ENCODE peak calls at places on chromosome 7, in four cellular contexts. One of them, this sample, is unnamed. For H3K27me3, the result is how much of the 10 kb centered on the place peaks cover.

GRCh38 chr7:105502173-105502572 is 19.9 kb downstream of the PUS7 start:
- ATAC-seq in GM12878: no peak
- ATAC-seq in upper lobe of left lung: no peak
- ATAC-seq in Panc1: no peak
- ATAC-seq in this sample: no peak

GRCh38 chr7:104962781-104963180 is 51.2 kb upstream of the KMT2E start:
- ATAC-seq in GM12878: peak
- ATAC-seq in upper lobe of left lung: no peak
- ATAC-seq in Panc1: no peak
- ATAC-seq in this sample: no peak

GRCh38 chr7:209846-210245 is 17.5 kb downstream of the FAM20C start:
- ATAC-seq in GM12878: no peak
- ATAC-seq in upper lobe of left lung: peak
- ATAC-seq in Panc1: no peak
- ATAC-seq in this sample: no peak

GRCh38 chr7:27185013-27185707 is at the start of gene HOXA11:
- ATAC-seq in GM12878: no peak
- ATAC-seq in upper lobe of left lung: no peak
- ATAC-seq in Panc1: no peak
- ATAC-seq in this sample: no peak

GRCh38 chr7:44104880-44105771 is 981 bp downstream of the AEBP1 start:
- ATAC-seq in GM12878: peak
- ATAC-seq in upper lobe of left lung: no peak
- ATAC-seq in Panc1: peak
- ATAC-seq in this sample: peak

GRCh38 chr7:104271948-104272347 is 56.5 kb upstream of the LHFPL3 start:
- ATAC-seq in GM12878: no peak
- ATAC-seq in upper lobe of left lung: no peak
- ATAC-seq in Panc1: no peak
- ATAC-seq in this sample: no peak

GRCh38 chr7:75866129-75866496 is 12.7 kb upstream of the RHBDD2 start:
- ATAC-seq in GM12878: peak
- ATAC-seq in upper lobe of left lung: no peak
- ATAC-seq in Panc1: peak
- ATAC-seq in this sample: peak

GRCh38 chr7:2307690-2308107 is 6.5 kb downstream of the SNX8 start:
- ATAC-seq in GM12878: peak
- ATAC-seq in upper lobe of left lung: no peak
- ATAC-seq in Panc1: no peak
- ATAC-seq in this sample: no peak

GRCh38 chr7:46603780-46604725 is 683.0 kb upstream of the IGFBP3 start:
- ATAC-seq in GM12878: no peak
- ATAC-seq in upper lobe of left lung: peak
- ATAC-seq in Panc1: no peak
- ATAC-seq in this sample: peak

GRCh38 chr7:106152313-106152665 is 40.2 kb upstream of the SYPL1 start:
- ATAC-seq in GM12878: no peak
- ATAC-seq in upper lobe of left lung: no peak
- ATAC-seq in Panc1: no peak
- ATAC-seq in this sample: no peak

GRCh38 chr7:55397617-55398016 is 32.5 kb downstream of the LANCL2 start:
- ATAC-seq in GM12878: no peak
- ATAC-seq in upper lobe of left lung: no peak
- ATAC-seq in Panc1: no peak
- ATAC-seq in this sample: no peak

GRCh38 chr7:94439893-94440381 is 45.2 kb downstream of the COL1A2 start:
- ATAC-seq in GM12878: no peak
- ATAC-seq in upper lobe of left lung: no peak
- ATAC-seq in Panc1: no peak
- ATAC-seq in this sample: no peak

GRCh38 chr7:8114175-8114574 is 145.6 kb downstream of the GLCCI1 start:
- ATAC-seq in GM12878: peak
- ATAC-seq in upper lobe of left lung: no peak
- ATAC-seq in Panc1: no peak
- ATAC-seq in this sample: no peak
- TF ChIP-seq POLR2AphosphoS5 in GM12878: no peak
- TF ChIP-seq POLR2AphosphoS5 in upper lobe of left lung: no peak
- TF ChIP-seq POLR2AphosphoS5 in Panc1: no peak
- TF ChIP-seq POLR2AphosphoS5 in this sample: no peak

GRCh38 chr7:155437836-155438235 is 20.1 kb upstream of the EN2 start:
- ATAC-seq in GM12878: no peak
- ATAC-seq in upper lobe of left lung: no peak
- ATAC-seq in Panc1: no peak
- ATAC-seq in this sample: peak
- H3K27me3 ChIP-seq in GM12878: under half
- H3K27me3 ChIP-seq in upper lobe of left lung: under half
- H3K27me3 ChIP-seq in Panc1: under half
- H3K27me3 ChIP-seq in this sample: half or more

DNA sequence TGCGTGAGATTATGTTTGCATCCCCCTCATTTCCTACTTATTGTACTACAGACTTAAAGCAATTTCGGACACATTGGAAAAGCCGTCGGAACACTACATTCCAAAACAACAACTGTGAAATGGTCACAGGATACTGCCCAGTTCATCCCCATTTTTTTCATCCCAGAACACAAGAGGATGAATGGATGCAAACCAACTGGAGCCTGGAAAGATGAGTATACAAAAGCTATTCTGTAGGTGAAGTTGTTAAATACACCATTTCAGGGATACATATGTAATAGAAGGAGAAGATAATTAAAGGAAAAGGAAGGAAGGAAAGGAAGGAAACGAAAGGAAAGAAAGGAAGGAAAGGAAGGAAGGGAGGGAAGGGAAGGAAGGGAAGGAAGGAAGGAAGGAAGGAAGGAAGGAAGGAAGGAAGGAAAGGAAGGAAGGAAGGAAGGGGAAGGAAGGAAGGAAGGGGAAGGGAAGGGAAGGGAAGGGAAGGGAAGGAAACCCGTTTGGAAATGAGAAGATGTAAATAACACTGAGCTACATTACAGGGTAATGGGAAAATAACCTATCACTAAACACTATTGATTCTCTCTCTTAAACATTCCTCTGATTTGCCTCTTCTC is 48.6 kb upstream of the C7orf33 start:
- ATAC-seq in GM12878: no peak
- ATAC-seq in upper lobe of left lung: no peak
- ATAC-seq in Panc1: no peak
- ATAC-seq in this sample: no peak
- TF ChIP-seq POLR2AphosphoS5 in GM12878: no peak
- TF ChIP-seq POLR2AphosphoS5 in upper lobe of left lung: no peak
- TF ChIP-seq POLR2AphosphoS5 in Panc1: no peak
- TF ChIP-seq POLR2AphosphoS5 in this sample: no peak

GRCh38 chr7:38978474-38978873 is 765 bp downstream of the POU6F2 start:
- ATAC-seq in GM12878: no peak
- ATAC-seq in upper lobe of left lung: no peak
- ATAC-seq in Panc1: no peak
- ATAC-seq in this sample: no peak

GRCh38 chr7:38973760-38974159 is 3.9 kb upstream of the POU6F2 start:
- ATAC-seq in GM12878: no peak
- ATAC-seq in upper lobe of left lung: no peak
- ATAC-seq in Panc1: no peak
- ATAC-seq in this sample: no peak

GRCh38 chr7:38977658-38978057 is at the start of gene POU6F2:
- ATAC-seq in GM12878: no peak
- ATAC-seq in upper lobe of left lung: no peak
- ATAC-seq in Panc1: no peak
- ATAC-seq in this sample: no peak

DNA sequence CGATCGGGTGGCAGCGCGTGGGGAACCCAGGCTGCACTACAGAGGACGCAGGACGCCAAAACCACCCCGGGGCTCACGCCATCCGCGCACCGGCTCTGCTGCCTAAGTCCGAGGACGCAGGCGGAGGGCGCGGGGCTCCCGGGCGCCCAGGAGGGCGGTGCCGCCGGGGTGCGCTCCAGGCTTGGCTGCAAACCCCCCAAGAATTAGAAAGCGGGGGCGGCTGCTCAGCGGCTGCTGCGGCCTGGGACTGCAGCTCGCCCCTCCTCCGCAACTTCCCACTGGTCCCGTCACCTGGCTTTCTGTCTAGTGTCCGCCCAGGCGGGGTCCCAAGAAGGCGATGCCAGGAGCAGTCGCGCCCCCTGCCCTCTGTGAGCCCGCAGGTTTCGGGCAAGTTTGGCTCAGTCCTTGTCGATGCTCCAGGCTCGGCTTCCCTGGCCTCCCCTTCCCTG is 1.7 kb upstream of the POU6F2 start:
- ATAC-seq in GM12878: no peak
- ATAC-seq in upper lobe of left lung: peak
- ATAC-seq in Panc1: no peak
- ATAC-seq in this sample: no peak
- H3K27me3 ChIP-seq in GM12878: under half
- H3K27me3 ChIP-seq in upper lobe of left lung: under half
- H3K27me3 ChIP-seq in Panc1: under half
- H3K27me3 ChIP-seq in this sample: under half

DNA sequence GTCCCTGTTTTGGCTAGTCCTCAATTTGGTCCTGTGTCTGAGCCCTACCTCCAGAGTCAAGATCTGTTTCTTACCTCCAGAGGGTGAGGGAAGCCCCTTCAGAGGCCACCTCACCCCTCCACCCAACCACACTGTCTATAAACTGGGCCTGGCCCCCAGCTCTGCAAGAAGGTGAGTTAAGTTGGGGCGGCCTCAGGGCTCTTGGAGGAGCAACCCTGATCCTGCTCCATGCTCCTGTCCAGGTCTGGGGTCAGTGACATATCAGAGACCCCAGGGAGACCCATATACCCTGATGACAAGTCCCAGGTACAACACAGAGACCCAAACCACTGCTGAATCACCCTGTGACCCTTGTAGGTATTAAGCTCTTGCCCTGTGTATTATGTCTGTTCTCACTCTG is 69.5 kb downstream of the MYL10 start:
- ATAC-seq in GM12878: no peak
- ATAC-seq in upper lobe of left lung: no peak
- ATAC-seq in Panc1: no peak
- ATAC-seq in this sample: no peak
- TF ChIP-seq POLR2AphosphoS5 in GM12878: no peak
- TF ChIP-seq POLR2AphosphoS5 in upper lobe of left lung: no peak
- TF ChIP-seq POLR2AphosphoS5 in Panc1: no peak
- TF ChIP-seq POLR2AphosphoS5 in this sample: no peak

GRCh38 chr7:128163473-128163872 is 77.6 kb upstream of the LEP start:
- ATAC-seq in GM12878: no peak
- ATAC-seq in upper lobe of left lung: no peak
- ATAC-seq in Panc1: no peak
- ATAC-seq in this sample: no peak
- H3K27me3 ChIP-seq in GM12878: under half
- H3K27me3 ChIP-seq in upper lobe of left lung: under half
- H3K27me3 ChIP-seq in Panc1: under half
- H3K27me3 ChIP-seq in this sample: half or more

GRCh38 chr7:92723978-92724377 is 112.4 kb downstream of the CDK6 start:
- ATAC-seq in GM12878: no peak
- ATAC-seq in upper lobe of left lung: no peak
- ATAC-seq in Panc1: no peak
- ATAC-seq in this sample: peak
- TF ChIP-seq POLR2AphosphoS5 in GM12878: no peak
- TF ChIP-seq POLR2AphosphoS5 in upper lobe of left lung: no peak
- TF ChIP-seq POLR2AphosphoS5 in Panc1: no peak
- TF ChIP-seq POLR2AphosphoS5 in this sample: no peak

DNA sequence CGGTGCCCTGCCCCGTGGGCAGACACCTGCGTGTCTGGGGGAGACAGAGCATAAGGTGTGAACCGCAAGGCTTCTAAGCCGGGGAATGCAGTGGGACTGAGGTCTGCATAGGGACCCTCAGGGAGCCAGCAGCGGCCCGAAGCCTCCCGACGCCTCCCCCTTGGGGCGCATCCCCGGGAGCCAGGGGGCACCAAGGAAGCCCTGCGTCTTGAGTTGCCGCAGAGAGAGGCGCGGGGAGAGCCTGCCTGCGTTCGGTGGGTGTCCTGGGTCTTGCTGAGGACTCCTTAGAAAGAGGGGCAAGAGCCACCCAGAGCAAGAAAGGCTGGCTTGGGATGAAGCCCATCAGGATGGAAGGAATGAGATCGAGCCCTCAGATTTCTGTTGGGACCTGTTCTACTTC is 18.2 kb upstream of the UNCX start:
- ATAC-seq in GM12878: no peak
- ATAC-seq in upper lobe of left lung: no peak
- ATAC-seq in Panc1: no peak
- ATAC-seq in this sample: no peak
- H3K27me3 ChIP-seq in GM12878: under half
- H3K27me3 ChIP-seq in upper lobe of left lung: under half
- H3K27me3 ChIP-seq in Panc1: under half
- H3K27me3 ChIP-seq in this sample: half or more